ENCODE peak calls at places on chromosomes 16 and 17, in six cellular contexts. K is colonic mucosa, N is transverse colon, P is H7, L is fibroblast of lung, O is DND-41. M is an unnamed sample.

GRCh38 chr17:30092886-30093285 is 23.7 kb upstream of the NSRP1 start:
- DNase-seq in L (no peak), N (no peak), P (no peak), K (no peak), O (no peak), M (no peak)

GRCh38 chr17:68600881-68601564 is at the start of gene FAM20A:
- DNase-seq in P (peak), L (no peak), K (no peak), N (peak), O (no peak), M (no peak)

GRCh38 chr17:77498056-77498785 is 357.5 kb downstream of the SEC14L1 start:
- DNase-seq in P (peak), O (peak), K (no peak), L (no peak), N (peak), M (no peak)

GRCh38 chr17:64356304-64356686 is 34.4 kb downstream of the PECAM1 start:
- DNase-seq in P (no peak), N (no peak), O (no peak), K (no peak), L (no peak), M (no peak)

GRCh38 chr16:78932395-78932794 is 668.1 kb downstream of the MAF start:
- DNase-seq in O (no peak), N (no peak), P (no peak), K (no peak), L (no peak), M (no peak)

GRCh38 chr17:70095455-70095854 is 20.4 kb downstream of the KCNJ16 start:
- DNase-seq in K (no peak), N (no peak), O (no peak), L (no peak), P (no peak), M (no peak)

GRCh38 chr16:9112844-9113186 is 21.4 kb downstream of the HAPSTR1 start:
- DNase-seq in O (no peak), P (no peak), N (no peak), K (no peak), L (no peak), M (no peak)

GRCh38 chr17:34542700-34543336 is 36.6 kb upstream of the TMEM132E start:
- DNase-seq in K (peak), L (peak), N (peak), O (peak), P (peak), M (no peak)

GRCh38 chr16:68065716-68066305 is 19.4 kb upstream of the NFATC3 start:
- DNase-seq in K (no peak), N (no peak), L (peak), O (no peak), P (no peak), M (no peak)

GRCh38 chr16:54123766-54124165 is 162.8 kb downstream of the IRX3 start:
- DNase-seq in L (peak), K (no peak), O (no peak), P (no peak), N (no peak), M (no peak)

GRCh38 chr17:50272711-50273653 is 1.3 kb upstream of the TMEM92 start:
- DNase-seq in L (no peak), K (peak), N (peak), O (peak), P (peak), M (no peak)

GRCh38 chr17:64037180-64037579 is 16.7 kb upstream of the ICAM2 start:
- DNase-seq in O (no peak), K (no peak), N (no peak), P (peak), L (no peak), M (no peak)

GRCh38 chr16:73389075-73389474 is 341.1 kb upstream of the ZFHX3 start:
- DNase-seq in K (no peak), L (no peak), P (no peak), N (no peak), O (no peak), M (no peak)

GRCh38 chr16:66923866-66924265 is 1.5 kb downstream of the RRAD start:
- DNase-seq in K (no peak), L (no peak), P (peak), O (no peak), N (no peak), M (no peak)

GRCh38 chr17:29369831-29370735 is 20.1 kb upstream of the TAOK1 start:
- DNase-seq in O (peak), K (peak), P (peak), L (peak), N (peak), M (no peak)

GRCh38 chr17:75152971-75153853 is 1.1 kb downstream of the JPT1 start:
- DNase-seq in L (peak), P (peak), N (peak), K (peak), O (peak), M (no peak)

GRCh38 chr17:75153854-75154194 is 488 bp downstream of the JPT1 start:
- DNase-seq in L (no peak), O (no peak), K (no peak), P (peak), N (peak), M (no peak)

GRCh38 chr17:27760069-27760885 is 40.1 kb downstream of the NOS2 start:
- DNase-seq in O (peak), P (peak), L (peak), N (peak), K (peak), M (no peak)

GRCh38 chr17:77608431-77608830 is 350.1 kb upstream of the TNRC6C start:
- DNase-seq in O (no peak), N (no peak), K (no peak), P (peak), L (no peak), M (no peak)

GRCh38 chr17:4344926-4345325 is 21.5 kb downstream of the UBE2G1 start:
- DNase-seq in K (no peak), L (no peak), N (no peak), P (no peak), O (no peak), M (no peak)

GRCh38 chr17:2035549-2036490 is 5.9 kb downstream of the DPH1 start:
- DNase-seq in P (no peak), L (no peak), K (no peak), N (no peak), O (no peak), M (no peak)

GRCh38 chr17:49730078-49730786 is 22.5 kb upstream of the SLC35B1 start:
- DNase-seq in P (no peak), K (peak), O (no peak), L (peak), N (peak), M (peak)

GRCh38 chr17:18319604-18320256 is 4.6 kb downstream of the SMCR8 start:
- DNase-seq in N (no peak), P (peak), O (peak), K (no peak), L (peak), M (no peak)

GRCh38 chr17:18141210-18141803 is 32.8 kb downstream of the MYO15A start:
- DNase-seq in P (peak), O (peak), N (no peak), L (peak), K (peak), M (no peak)

GRCh38 chr17:69828087-69828486 is 246.9 kb upstream of the KCNJ16 start:
- DNase-seq in N (no peak), L (peak), O (no peak), K (no peak), P (no peak), M (no peak)

GRCh38 chr17:1959871-1960569 is 65.1 kb downstream of the RTN4RL1 start:
- DNase-seq in O (no peak), L (no peak), K (no peak), P (peak), N (no peak), M (no peak)

GRCh38 chr17:50056961-50057330 is 1.0 kb downstream of the ITGA3 start:
- DNase-seq in L (peak), N (peak), K (peak), P (peak), O (no peak), M (no peak)

GRCh38 chr17:37134050-37134449 is 185.3 kb downstream of the AATF start:
- DNase-seq in P (no peak), L (no peak), N (no peak), O (no peak), K (no peak), M (no peak)

GRCh38 chr17:31491794-31492171 is 100.3 kb downstream of the RAB11FIP4 start:
- DNase-seq in P (no peak), N (no peak), K (no peak), L (no peak), O (no peak), M (no peak)

GRCh38 chr16:75506567-75506966 is 11.3 kb upstream of the CHST6 start:
- DNase-seq in O (no peak), N (peak), P (no peak), K (peak), L (peak), M (no peak)

GRCh38 chr17:15319461-15319860 is 21.9 kb downstream of the TEKT3 start:
- DNase-seq in N (no peak), O (no peak), P (peak), K (no peak), L (no peak), M (no peak)

GRCh38 chr17:38466346-38467315 is 38.4 kb downstream of the ARHGAP23 start:
- DNase-seq in O (no peak), P (peak), L (no peak), N (no peak), K (no peak), M (no peak)

GRCh38 chr17:30600830-30601494 is 123.8 kb downstream of the GOSR1 start:
- DNase-seq in P (peak), N (peak), K (peak), L (peak), O (peak), M (no peak)

GRCh38 chr17:73420897-73421296 is 109.1 kb upstream of the CDC42EP4 start:
- DNase-seq in O (no peak), K (no peak), L (peak), N (no peak), P (peak), M (no peak)

GRCh38 chr17:9140550-9141422 is 119.5 kb downstream of the NTN1 start:
- DNase-seq in P (no peak), K (no peak), N (no peak), L (peak), O (no peak), M (no peak)

GRCh38 chr17:7380321-7380720 is 568 bp upstream of the TNK1 start:
- DNase-seq in K (peak), P (no peak), L (peak), N (peak), O (no peak), M (peak)
- H3K4me3 ChIP-seq in K (peak), P (peak), L (no peak), N (peak), O (no peak), M (peak)

GRCh38 chr16:2486645-2487516 is 12.0 kb downstream of the TBC1D24 start:
- DNase-seq in K (peak), L (no peak), O (no peak), P (peak), N (peak), M (no peak)
- H3K4me3 ChIP-seq in K (no peak), L (no peak), O (no peak), P (no peak), N (no peak), M (no peak)

DNA sequence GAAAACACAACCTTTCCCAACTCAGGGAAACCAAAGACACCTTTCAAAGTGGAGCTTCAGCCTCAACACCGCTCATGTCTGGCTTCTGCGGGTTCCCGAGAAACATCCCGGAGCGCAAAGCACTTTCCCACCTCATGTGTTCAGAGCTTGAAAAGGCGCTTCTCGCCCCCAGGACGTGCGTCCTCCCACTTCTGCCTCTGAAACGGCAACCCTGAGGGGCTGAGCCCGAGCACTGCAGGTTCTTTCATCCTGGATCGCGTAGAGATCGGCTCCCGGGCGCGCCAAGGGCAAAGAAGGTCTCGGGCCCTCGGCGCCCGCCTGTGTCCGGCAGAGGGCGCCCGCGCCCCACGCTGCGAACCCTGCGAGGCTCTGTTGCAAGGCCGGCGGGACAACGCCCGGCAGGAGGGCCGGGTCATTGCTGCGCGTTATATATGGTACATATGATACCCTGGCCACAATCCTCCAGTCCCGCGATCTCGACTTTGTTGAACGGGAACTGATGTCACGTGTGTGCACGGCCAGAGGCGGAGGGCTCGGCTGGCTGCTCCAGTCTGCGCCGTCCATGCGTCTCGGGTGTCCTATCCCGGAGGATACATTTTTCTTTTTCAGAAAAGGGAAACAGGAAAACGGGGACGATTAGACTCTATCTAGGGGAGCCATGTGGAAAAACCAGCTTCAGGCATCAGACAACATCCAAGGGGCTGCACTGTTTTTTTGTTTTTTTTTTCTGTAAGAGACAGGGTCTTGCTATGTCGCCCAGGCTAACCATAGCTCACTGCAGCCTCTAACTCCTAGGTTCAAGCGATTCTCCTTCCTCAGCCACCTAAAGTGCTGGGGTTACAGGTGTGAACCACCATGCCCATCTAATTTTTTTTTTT is 19.1 kb downstream of the COQ7 start:
- DNase-seq in P (peak), L (peak), K (peak), N (peak), O (peak), M (no peak)
- H3K4me3 ChIP-seq in P (peak), L (peak), K (peak), N (peak), O (no peak), M (peak)

GRCh38 chr17:58332720-58333395 is 4.3 kb upstream of the TSPOAP1 start:
- DNase-seq in N (no peak), K (no peak), P (peak), L (no peak), O (peak), M (no peak)
- H3K4me3 ChIP-seq in N (no peak), K (peak), P (no peak), L (no peak), O (peak), M (no peak)

DNA sequence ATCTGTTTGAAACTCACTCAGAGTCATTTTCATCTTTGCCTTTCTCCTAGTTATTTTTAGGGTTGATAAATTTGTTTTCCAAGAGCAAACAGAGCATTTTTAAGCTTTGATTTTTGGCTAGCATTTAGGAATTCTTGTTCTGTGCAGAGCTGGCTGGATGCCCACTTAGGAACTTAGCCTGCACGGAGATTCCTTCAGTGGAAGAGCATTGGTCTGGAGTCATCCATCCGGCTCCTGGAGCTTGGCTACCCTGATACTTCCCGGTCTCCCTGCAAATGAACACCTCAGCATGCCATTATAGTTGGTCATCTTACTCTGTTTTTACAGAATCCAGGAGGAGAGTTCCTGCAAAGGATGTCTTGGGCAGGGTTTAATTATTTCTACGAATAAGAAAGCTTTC is 57.1 kb downstream of the SPECC1 start:
- DNase-seq in K (no peak), N (no peak), O (no peak), P (no peak), L (peak), M (peak)
- H3K4me3 ChIP-seq in K (no peak), N (no peak), O (no peak), P (no peak), L (no peak), M (no peak)

GRCh38 chr16:10886739-10887269 is 9.8 kb downstream of the CIITA start:
- DNase-seq in P (no peak), N (no peak), K (no peak), L (no peak), O (no peak), M (no peak)
- H3K4me3 ChIP-seq in P (no peak), N (no peak), K (no peak), L (no peak), O (no peak), M (no peak)

GRCh38 chr16:1990336-1991134 is 765 bp downstream of the SYNGR3 start:
- DNase-seq in K (peak), P (peak), N (peak), L (no peak), O (no peak), M (no peak)
- H3K4me3 ChIP-seq in K (peak), P (peak), N (peak), L (peak), O (no peak), M (peak)

GRCh38 chr17:39652635-39653315 is 12.4 kb upstream of the TCAP start:
- DNase-seq in L (no peak), K (no peak), N (no peak), O (no peak), P (peak), M (no peak)
- H3K4me3 ChIP-seq in L (no peak), K (no peak), N (no peak), O (no peak), P (no peak), M (no peak)